ENCODE peak calls at places on chromosome 5, in nine cellular contexts. F is fibroblast of lung; X is CD8-positive, alpha-beta memory T cell; R is activated CD8-positive, alpha-beta T cell treated with anti-CD3 and anti-CD28 coated beads for 36 hours; A is fibroblast of pulmonary artery; T is T47D; O is upper lobe of right lung; H is psoas muscle; V is amygdala. I is an unnamed sample.

GRCh38 chr5:90682278-90682677 is 123.7 kb downstream of the ADGRV1 start:
- DNase-seq in A (no peak), T (no peak), V (no peak), H (no peak), X (no peak), F (no peak), R (no peak), O (no peak), I (no peak)

GRCh38 chr5:33969572-33970452 is 14.7 kb downstream of the SLC45A2 start:
- DNase-seq in X (no peak), O (no peak), T (peak), H (no peak), R (peak), V (no peak), A (peak), F (peak), I (peak)

GRCh38 chr5:14364576-14365472 is 216.8 kb upstream of the OTULINL start:
- DNase-seq in O (no peak), V (no peak), T (peak), X (no peak), H (no peak), R (peak), F (no peak), A (peak), I (no peak)

GRCh38 chr5:65382582-65382981 is 99.1 kb downstream of the ADAMTS6 start:
- DNase-seq in T (no peak), X (no peak), A (no peak), O (no peak), R (no peak), V (no peak), H (no peak), F (peak), I (no peak)

GRCh38 chr5:177300236-177300880 is 3.2 kb downstream of the RAB24 start:
- DNase-seq in H (no peak), R (peak), X (peak), F (peak), T (no peak), V (peak), A (peak), O (no peak), I (peak)

GRCh38 chr5:94627191-94627590 is 8.7 kb downstream of the SLF1 start:
- DNase-seq in V (no peak), O (no peak), F (no peak), R (no peak), X (no peak), A (no peak), H (no peak), T (no peak), I (no peak)

GRCh38 chr5:39503148-39503547 is 78.4 kb upstream of the DAB2 start:
- DNase-seq in V (no peak), O (no peak), F (peak), H (no peak), A (peak), X (no peak), T (no peak), R (no peak), I (no peak)

GRCh38 chr5:61123145-61123544 is 39.1 kb downstream of the SMIM15 start:
- DNase-seq in H (no peak), V (no peak), T (no peak), F (no peak), A (no peak), R (no peak), O (no peak), X (no peak), I (no peak)

GRCh38 chr5:177232761-177233160 is 70.8 kb downstream of the RAB24 start:
- DNase-seq in X (no peak), F (peak), T (no peak), A (no peak), H (no peak), R (no peak), O (no peak), V (no peak), I (no peak)

GRCh38 chr5:132854301-132854700 is 12.0 kb downstream of the GDF9 start:
- DNase-seq in X (no peak), T (no peak), A (peak), V (no peak), F (peak), H (no peak), R (no peak), O (no peak), I (no peak)

GRCh38 chr5:124193371-124193789 is 553.1 kb downstream of the ZNF608 start:
- DNase-seq in X (no peak), A (peak), H (no peak), V (no peak), T (no peak), O (no peak), F (peak), R (no peak), I (no peak)

I was measured in CD4-positive, CD25-positive, alpha-beta regulatory T cell.